ENCODE peak calls at places on chromosomes 3 and 15, in nine cellular contexts. P is aorta; C is gastroesophageal sphincter; G is activated T-cell treated with anti-CD3 and anti-CD28 coated beads, Interleukin-2, amount 50 U/mL, for 4 hours; M is left lung; V is activated CD4-positive, CD25-positive, alpha-beta regulatory T cell treated with anti-CD3 and anti-CD28 coated beads, Interleukin-2, amount 50 U/mL, for 24 hours; Y is K562; I is SK-N-SH treated with all-trans-retinoic acid at 6 μM for 48 hours; H is Right ventricle myocardium superior. A is an unnamed sample.

GRCh38 chr3:11832964-11833621 is 13.6 kb downstream of the TAMM41 start:
- ATAC-seq in M (no peak), H (no peak), P (no peak), Y (no peak), G (no peak), V (no peak), C (no peak), I (no peak), A (no peak)

GRCh38 chr3:138862531-138862923 is 27.8 kb upstream of the PIK3CB start:
- ATAC-seq in P (no peak), H (peak; percentile 74), Y (peak; percentile 30), I (peak; percentile 25), M (peak; percentile 70), G (no peak), C (peak; percentile 28), V (no peak), A (peak; percentile 75)

GRCh38 chr3:30269751-30270445 is 336.5 kb upstream of the TGFBR2 start:
- ATAC-seq in Y (no peak), M (no peak), G (no peak), V (no peak), I (no peak), P (no peak), C (peak; percentile 16), H (no peak), A (peak; percentile 41)

GRCh38 chr3:18752273-18752934 is 327.3 kb upstream of the SATB1 start:
- ATAC-seq in H (no peak), I (no peak), M (no peak), C (no peak), P (no peak), Y (no peak), G (peak; percentile 95), V (peak; percentile 83), A (no peak)

GRCh38 chr3:138016065-138016464 is 6.1 kb downstream of the CLDN18 start:
- ATAC-seq in Y (no peak), H (no peak), P (no peak), V (no peak), I (no peak), C (no peak), M (no peak), G (no peak), A (no peak)

GRCh38 chr3:122697952-122698625 is 17.4 kb downstream of the PARP14 start:
- ATAC-seq in G (no peak), M (peak; percentile 57), V (peak; percentile 73), Y (no peak), P (no peak), C (no peak), I (no peak), H (no peak), A (peak; percentile 93)

GRCh38 chr3:150314248-150315027 is 93.7 kb upstream of the TSC22D2 start:
- ATAC-seq in G (no peak), M (peak; percentile 86), I (no peak), C (no peak), Y (peak; percentile 63), V (no peak), H (peak; percentile 18), P (no peak), A (peak; percentile 90)

GRCh38 chr3:107206945-107207344 is 170.3 kb upstream of the CCDC54 start:
- ATAC-seq in V (no peak), G (no peak), M (no peak), C (no peak), H (peak; percentile 65), I (no peak), P (peak; percentile 67), Y (no peak), A (no peak)

GRCh38 chr3:64342940-64343691 is 117.8 kb upstream of the PRICKLE2 start:
- ATAC-seq in G (no peak), Y (no peak), I (peak; percentile 66), V (no peak), H (no peak), P (no peak), M (peak; percentile 34), C (no peak), A (peak; percentile 26)

GRCh38 chr3:169510378-169510777 is 153.1 kb downstream of the MECOM start:
- ATAC-seq in Y (no peak), G (no peak), C (no peak), M (no peak), P (no peak), V (no peak), H (no peak), I (no peak), A (no peak)

GRCh38 chr3:195892355-195893120 is 15.8 kb downstream of the TNK2 start:
- ATAC-seq in H (peak; percentile 38), I (peak; percentile 18), V (no peak), C (peak; percentile 55), G (no peak), M (peak; percentile 50), P (peak; percentile 59), Y (no peak), A (no peak)

GRCh38 chr3:58617338-58617761 is 40.2 kb upstream of the FAM107A start:
- ATAC-seq in H (peak; percentile 36), G (no peak), M (no peak), P (peak; percentile 20), V (no peak), C (peak; percentile 85), Y (no peak), I (no peak), A (no peak)

GRCh38 chr15:49645277-49645676 is 24.4 kb downstream of the DTWD1 start:
- ATAC-seq in M (no peak), I (no peak), V (no peak), P (peak; percentile 61), Y (no peak), G (no peak), H (peak; percentile 62), C (no peak), A (no peak)

GRCh38 chr3:134985841-134986520 is 190.9 kb downstream of the EPHB1 start:
- ATAC-seq in G (no peak), I (no peak), M (no peak), V (no peak), H (peak; percentile 36), P (peak; percentile 56), Y (no peak), C (no peak), A (no peak)

GRCh38 chr3:111668321-111668720 is 73.2 kb upstream of the ZBED2 start:
- ATAC-seq in I (no peak), V (no peak), G (no peak), P (no peak), H (no peak), C (no peak), M (no peak), Y (no peak), A (no peak)

GRCh38 chr3:46662771-46663551 is 30.5 kb downstream of the ALS2CL start:
- ATAC-seq in H (no peak), P (no peak), V (no peak), Y (no peak), M (no peak), G (no peak), C (peak; percentile 26), I (no peak), A (no peak)

GRCh38 chr3:99909714-99910508 is 92.2 kb downstream of the CMSS1 start:
- ATAC-seq in G (no peak), I (peak; percentile 62), V (no peak), M (peak; percentile 76), H (no peak), P (no peak), C (no peak), Y (no peak), A (peak; percentile 86)

GRCh38 chr15:83108266-83109219 is 1.1 kb downstream of the TM6SF1 start:
- ATAC-seq in H (peak; percentile 82), Y (peak; percentile 81), G (peak; percentile 33), M (peak; percentile 86), V (peak; percentile 34), P (peak; percentile 69), C (peak; percentile 72), I (no peak), A (peak; percentile 62)

GRCh38 chr3:42097166-42097946 is 6.2 kb downstream of the TRAK1 start:
- ATAC-seq in G (peak; percentile 66), M (no peak), I (peak; percentile 66), H (no peak), V (peak; percentile 78), C (no peak), P (no peak), Y (no peak), A (no peak)

GRCh38 chr3:148648685-148649352 is 48.9 kb upstream of the AGTR1 start:
- ATAC-seq in V (no peak), H (peak; percentile 53), M (no peak), C (no peak), Y (no peak), P (peak; percentile 52), I (peak; percentile 89), G (no peak), A (no peak)

GRCh38 chr3:66480666-66481065 is 20.2 kb downstream of the LRIG1 start:
- ATAC-seq in G (peak; percentile 62), I (no peak), P (no peak), V (peak; percentile 62), M (no peak), Y (no peak), C (no peak), H (no peak), A (no peak)

GRCh38 chr3:64163019-64163754 is 62.1 kb downstream of the PRICKLE2 start:
- ATAC-seq in G (no peak), I (no peak), Y (no peak), C (no peak), M (no peak), H (no peak), P (no peak), V (no peak), A (peak; percentile 59)

GRCh38 chr3:172370434-172370833 is 77.8 kb downstream of the GHSR start:
- ATAC-seq in H (peak; percentile 45), G (no peak), I (no peak), P (no peak), C (no peak), M (no peak), Y (no peak), V (no peak), A (no peak)

GRCh38 chr3:53109822-53110771 is 20.1 kb downstream of the RFT1 start:
- ATAC-seq in Y (peak; percentile 92), I (peak; percentile 80), C (peak; percentile 92), V (peak; percentile 17), P (peak; percentile 72), G (no peak), H (peak; percentile 47), M (peak; percentile 98), A (peak; percentile 92)

GRCh38 chr15:52281085-52282035 is 14.2 kb downstream of the MYO5C start:
- ATAC-seq in P (no peak), V (no peak), G (no peak), H (peak; percentile 93), I (no peak), Y (no peak), C (no peak), M (peak; percentile 77), A (no peak)

GRCh38 chr3:14290631-14291385 is 111.6 kb upstream of the SLC6A6 start:
- ATAC-seq in P (no peak), V (no peak), Y (peak; percentile 25), M (peak; percentile 83), H (no peak), G (no peak), I (no peak), C (no peak), A (no peak)

GRCh38 chr15:77027697-77028450 is 32.9 kb downstream of the PSTPIP1 start:
- ATAC-seq in G (no peak), Y (peak; percentile 89), I (no peak), M (peak; percentile 49), P (no peak), V (no peak), H (peak; percentile 62), C (no peak), A (no peak)

GRCh38 chr3:159626598-159626997 is 362.0 kb upstream of the IL12A start:
- ATAC-seq in H (no peak), I (no peak), V (no peak), M (no peak), Y (no peak), G (no peak), P (no peak), C (no peak), A (no peak)

GRCh38 chr3:42369304-42369703 is 41.1 kb downstream of the LYZL4 start:
- ATAC-seq in V (peak; percentile 49), M (peak; percentile 80), H (peak; percentile 66), G (no peak), P (peak; percentile 56), C (no peak), I (no peak), Y (no peak), A (no peak)

GRCh38 chr3:126321490-126321889 is 35.7 kb downstream of the KLF15 start:
- ATAC-seq in C (no peak), G (no peak), H (no peak), M (no peak), V (no peak), Y (no peak), I (no peak), P (peak; percentile 15), A (no peak)

GRCh38 chr15:61169904-61170695 is 59.0 kb downstream of the RORA start:
- ATAC-seq in I (no peak), H (no peak), V (peak; percentile 75), P (no peak), Y (no peak), G (no peak), C (no peak), M (no peak), A (peak; percentile 47)

A was measured in esophagus mucosa.